ENCODE peak calls at places on chromosomes 6 and 20, in six cellular contexts. Z is activated naive CD4-positive, alpha-beta T cell; B is NCI-H460; D is LoVo; X is amygdala; P is fibroblast of the conjunctiva. R is an unnamed sample.

GRCh38 chr6:129667621-129668020 is 42.4 kb downstream of the ARHGAP18 start:
- DNase-seq in Z (no peak), B (no peak), D (no peak), X (no peak), P (no peak), R (no peak)

GRCh38 chr20:56422824-56423189 is 10.7 kb downstream of the CASS4 start:
- DNase-seq in Z (no peak), B (no peak), D (no peak), X (no peak), P (no peak), R (no peak)

GRCh38 chr6:100175814-100176275 is 181.8 kb upstream of the MCHR2 start:
- DNase-seq in Z (no peak), B (peak), D (peak), X (no peak), P (peak), R (no peak)

GRCh38 chr20:61763740-61764400 is 301.8 kb downstream of the TAF4 start:
- DNase-seq in Z (no peak), B (no peak), D (no peak), X (no peak), P (no peak), R (no peak)

GRCh38 chr20:13322198-13322597 is 101.1 kb downstream of the ISM1 start:
- DNase-seq in Z (no peak), B (no peak), D (no peak), X (no peak), P (no peak), R (no peak)

GRCh38 chr6:118722820-118723526 is 71.6 kb upstream of the CEP85L start:
- DNase-seq in Z (no peak), B (no peak), D (no peak), X (no peak), P (no peak), R (no peak)

GRCh38 chr20:47499053-47499452 is 2.6 kb upstream of the NCOA3 start:
- DNase-seq in Z (no peak), B (no peak), D (no peak), X (no peak), P (no peak), R (no peak)

GRCh38 chr20:59428441-59429205 is 128.2 kb downstream of the EDN3 start:
- DNase-seq in Z (no peak), B (no peak), D (no peak), X (no peak), P (no peak), R (no peak)

GRCh38 chr6:139037490-139037889 is 8.9 kb downstream of the ABRACL start:
- DNase-seq in Z (no peak), B (no peak), D (no peak), X (no peak), P (peak), R (no peak)

GRCh38 chr20:400451-401275 is 7.4 kb upstream of the RBCK1 start:
- DNase-seq in Z (no peak), B (no peak), D (no peak), X (no peak), P (no peak), R (no peak)

GRCh38 chr6:73461537-73462350 is at the start of gene MTO1:
- DNase-seq in Z (peak), B (peak), D (peak), X (peak), P (peak), R (peak)

GRCh38 chr6:16659471-16660156 is 101.6 kb downstream of the ATXN1 start:
- DNase-seq in Z (no peak), B (no peak), D (no peak), X (no peak), P (no peak), R (no peak)

GRCh38 chr20:38935285-38935684 is 9.1 kb downstream of the FAM83D start:
- DNase-seq in Z (no peak), B (peak), D (peak), X (no peak), P (peak), R (no peak)

GRCh38 chr6:39816744-39817143 is 24.6 kb downstream of the DAAM2 start:
- DNase-seq in Z (no peak), B (no peak), D (no peak), X (no peak), P (no peak), R (no peak)

GRCh38 chr6:33670971-33671370 is 40.5 kb downstream of the UQCC2 start:
- DNase-seq in Z (no peak), B (no peak), D (no peak), X (no peak), P (no peak), R (no peak)

GRCh38 chr20:20211274-20211987 is 156.5 kb upstream of the INSM1 start:
- DNase-seq in Z (no peak), B (no peak), D (peak), X (no peak), P (no peak), R (no peak)

GRCh38 chr20:62245911-62246280 is 7.6 kb downstream of the OSBPL2 start:
- DNase-seq in Z (no peak), B (no peak), D (no peak), X (no peak), P (no peak), R (no peak)

GRCh38 chr6:75117701-75118100 is 88.2 kb downstream of the COL12A1 start:
- DNase-seq in Z (no peak), B (no peak), D (no peak), X (no peak), P (no peak), R (no peak)

GRCh38 chr20:24890286-24890685 is 58.8 kb upstream of the CST7 start:
- DNase-seq in Z (no peak), B (no peak), D (no peak), X (no peak), P (no peak), R (no peak)

GRCh38 chr6:151757506-151757955 is 50.0 kb upstream of the ESR1 start:
- DNase-seq in Z (no peak), B (no peak), D (no peak), X (no peak), P (no peak), R (no peak)

GRCh38 chr6:52663120-52663934 is 7.6 kb upstream of the TMEM14A start:
- DNase-seq in Z (no peak), B (peak), D (peak), X (peak), P (peak), R (no peak)

GRCh38 chr6:143675946-143676345 is 1.8 kb upstream of the PHACTR2 start:
- DNase-seq in Z (no peak), B (no peak), D (no peak), X (no peak), P (no peak), R (no peak)

GRCh38 chr6:96816182-96816888 is 20.9 kb downstream of the GPR63 start:
- DNase-seq in Z (no peak), B (no peak), D (no peak), X (no peak), P (no peak), R (no peak)

GRCh38 chr6:106431405-106431804 is 70.9 kb downstream of the CRYBG1 start:
- DNase-seq in Z (no peak), B (no peak), D (no peak), X (no peak), P (no peak), R (no peak)

GRCh38 chr6:83215131-83216047 is 22.2 kb downstream of the RWDD2A start:
- DNase-seq in Z (no peak), B (peak), D (peak), X (peak), P (peak), R (peak)

GRCh38 chr6:157019733-157020132 is 242.6 kb downstream of the ARID1B start:
- DNase-seq in Z (no peak), B (no peak), D (no peak), X (no peak), P (no peak), R (no peak)

GRCh38 chr20:51760905-51761544 is 7.2 kb downstream of the ATP9A start:
- DNase-seq in Z (no peak), B (no peak), D (peak), X (no peak), P (no peak), R (no peak)

GRCh38 chr6:111207141-111207858 is 120.0 kb downstream of the SLC16A10 start:
- DNase-seq in Z (no peak), B (no peak), D (no peak), X (no peak), P (no peak), R (no peak)

GRCh38 chr20:19777981-19778380 is 19.9 kb downstream of the RIN2 start:
- DNase-seq in Z (no peak), B (no peak), D (no peak), X (no peak), P (no peak), R (no peak)

GRCh38 chr6:112086744-112087135 is 542 bp downstream of the TUBE1 start:
- DNase-seq in Z (no peak), B (peak), D (peak), X (no peak), P (peak), R (no peak)

R was measured in anterior cingulate cortex.